ENCODE peak calls at places on chromosome 11, in six cellular contexts. One of them, this sample, is unnamed.

GRCh38 chr11:96309001-96309642 is 33.9 kb downstream of the MAML2 start:
- DNase-seq in MM.1S: no peak
- DNase-seq in neural progenitor cell: peak; percentile 12
- DNase-seq in HCT116: no peak
- DNase-seq in hepatocyte: no peak
- DNase-seq in GM23248: peak; percentile 87
- DNase-seq in this sample: peak; percentile 65

GRCh38 chr11:4454031-4454430 is 4.9 kb downstream of the OR52K2 start:
- DNase-seq in MM.1S: no peak
- DNase-seq in neural progenitor cell: no peak
- DNase-seq in HCT116: no peak
- DNase-seq in hepatocyte: no peak
- DNase-seq in GM23248: no peak
- DNase-seq in this sample: no peak

GRCh38 chr11:109071712-109072524 is 350.1 kb upstream of the C11orf87 start:
- DNase-seq in MM.1S: peak; percentile 4
- DNase-seq in neural progenitor cell: no peak
- DNase-seq in HCT116: no peak
- DNase-seq in hepatocyte: no peak
- DNase-seq in GM23248: peak; percentile 60
- DNase-seq in this sample: peak; percentile 50

GRCh38 chr11:10319691-10320090 is 14.8 kb downstream of the ADM start:
- DNase-seq in MM.1S: no peak
- DNase-seq in neural progenitor cell: no peak
- DNase-seq in HCT116: no peak
- DNase-seq in hepatocyte: no peak
- DNase-seq in GM23248: no peak
- DNase-seq in this sample: no peak

GRCh38 chr11:68430801-68431200 is 29.8 kb upstream of the PPP6R3 start:
- DNase-seq in MM.1S: no peak
- DNase-seq in neural progenitor cell: no peak
- DNase-seq in HCT116: no peak
- DNase-seq in hepatocyte: no peak
- DNase-seq in GM23248: no peak
- DNase-seq in this sample: peak; percentile 70

GRCh38 chr11:29293825-29294224 is 723.0 kb downstream of the KCNA4 start:
- DNase-seq in MM.1S: peak; percentile 84
- DNase-seq in neural progenitor cell: no peak
- DNase-seq in HCT116: peak; percentile 18
- DNase-seq in hepatocyte: no peak
- DNase-seq in GM23248: peak; percentile 77
- DNase-seq in this sample: peak; percentile 84

GRCh38 chr11:97683733-97684132 is 1293.9 kb downstream of the JRKL start:
- DNase-seq in MM.1S: peak; percentile 80
- DNase-seq in neural progenitor cell: peak; percentile 23
- DNase-seq in HCT116: no peak
- DNase-seq in hepatocyte: peak; percentile 18
- DNase-seq in GM23248: no peak
- DNase-seq in this sample: peak; percentile 32

GRCh38 chr11:17991799-17992433 is 20.9 kb downstream of the SERGEF start:
- DNase-seq in MM.1S: peak; percentile 51
- DNase-seq in neural progenitor cell: peak; percentile 67
- DNase-seq in HCT116: peak; percentile 42
- DNase-seq in hepatocyte: peak; percentile 72
- DNase-seq in GM23248: peak; percentile 72
- DNase-seq in this sample: peak; percentile 49

GRCh38 chr11:121255473-121256125 is 37.0 kb upstream of the SC5D start:
- DNase-seq in MM.1S: no peak
- DNase-seq in neural progenitor cell: no peak
- DNase-seq in HCT116: no peak
- DNase-seq in hepatocyte: no peak
- DNase-seq in GM23248: no peak
- DNase-seq in this sample: no peak

GRCh38 chr11:121254756-121255155 is 37.8 kb upstream of the SC5D start:
- DNase-seq in MM.1S: no peak
- DNase-seq in neural progenitor cell: no peak
- DNase-seq in HCT116: no peak
- DNase-seq in hepatocyte: no peak
- DNase-seq in GM23248: no peak
- DNase-seq in this sample: no peak

GRCh38 chr11:121253951-121254350 is 38.6 kb upstream of the SC5D start:
- DNase-seq in MM.1S: no peak
- DNase-seq in neural progenitor cell: no peak
- DNase-seq in HCT116: no peak
- DNase-seq in hepatocyte: no peak
- DNase-seq in GM23248: no peak
- DNase-seq in this sample: peak; percentile 64

GRCh38 chr11:121257976-121258375 is 34.6 kb upstream of the SC5D start:
- DNase-seq in MM.1S: no peak
- DNase-seq in neural progenitor cell: no peak
- DNase-seq in HCT116: no peak
- DNase-seq in hepatocyte: no peak
- DNase-seq in GM23248: no peak
- DNase-seq in this sample: peak; percentile 98

DNA sequence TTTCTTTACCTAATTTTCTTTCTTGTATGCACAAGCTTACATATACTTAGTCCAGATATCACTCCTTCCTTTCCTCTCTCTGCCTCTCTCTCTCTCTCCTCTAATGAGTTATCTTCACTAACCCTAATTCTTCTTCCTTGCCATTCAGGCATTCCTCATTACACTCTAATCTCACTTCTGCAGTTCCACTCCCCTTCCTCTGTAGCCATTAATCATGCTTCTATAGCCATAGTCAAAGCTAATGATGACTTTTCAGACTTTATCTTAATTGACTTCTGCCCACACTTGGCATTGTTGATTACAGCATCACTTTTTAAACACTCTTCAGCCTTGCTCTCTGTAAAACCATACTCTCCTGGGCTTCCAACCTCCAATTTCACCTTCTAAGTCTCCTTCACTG is 35.3 kb upstream of the SC5D start:
- DNase-seq in MM.1S: no peak
- DNase-seq in neural progenitor cell: no peak
- DNase-seq in HCT116: no peak
- DNase-seq in hepatocyte: no peak
- DNase-seq in GM23248: no peak
- DNase-seq in this sample: no peak
- H3K27ac ChIP-seq in MM.1S: no peak overlapping the region
- H3K27ac ChIP-seq in neural progenitor cell: no peak overlapping the region
- H3K27ac ChIP-seq in HCT116: no peak overlapping the region
- H3K27ac ChIP-seq in hepatocyte: no peak overlapping the region
- H3K27ac ChIP-seq in GM23248: no peak overlapping the region
- H3K27ac ChIP-seq in this sample: peak overlapping the region; percentile 67

DNA sequence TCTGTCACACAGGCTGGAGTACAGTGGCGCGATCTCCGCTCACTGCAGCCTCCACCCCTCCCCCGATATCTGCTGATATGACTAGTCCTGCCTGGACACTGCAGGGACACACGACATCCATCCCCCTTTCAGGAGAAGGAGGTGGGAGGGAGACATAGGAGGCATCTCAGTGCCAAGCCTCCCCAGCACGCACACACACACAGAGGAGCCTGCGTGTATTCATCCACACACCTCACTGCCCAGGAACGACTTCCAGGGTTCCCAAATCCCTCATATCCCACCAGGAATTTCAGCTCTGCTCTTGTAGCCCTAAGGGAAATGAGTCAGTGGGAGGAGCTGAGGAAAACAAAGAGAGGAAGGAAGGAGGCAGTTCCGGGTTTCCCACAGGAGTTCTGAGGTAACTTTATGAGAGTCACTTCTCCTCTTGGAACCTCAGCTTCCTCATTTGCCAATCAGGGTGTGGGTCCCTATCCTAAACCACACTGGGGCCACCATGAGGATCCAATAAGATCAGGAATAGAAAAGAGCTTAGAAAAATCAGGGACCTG is 37.2 kb upstream of the ACER3 start:
- DNase-seq in MM.1S: no peak
- DNase-seq in neural progenitor cell: no peak
- DNase-seq in HCT116: peak; percentile 88
- DNase-seq in hepatocyte: no peak
- DNase-seq in GM23248: peak; percentile 81
- DNase-seq in this sample: peak; percentile 99
- TF ChIP-seq EZH2phosphoT487 in MM.1S: no peak
- TF ChIP-seq EZH2phosphoT487 in neural progenitor cell: no peak
- TF ChIP-seq EZH2phosphoT487 in HCT116: no peak
- TF ChIP-seq EZH2phosphoT487 in hepatocyte: no peak
- TF ChIP-seq EZH2phosphoT487 in GM23248: no peak
- TF ChIP-seq EZH2phosphoT487 in this sample: no peak

DNA sequence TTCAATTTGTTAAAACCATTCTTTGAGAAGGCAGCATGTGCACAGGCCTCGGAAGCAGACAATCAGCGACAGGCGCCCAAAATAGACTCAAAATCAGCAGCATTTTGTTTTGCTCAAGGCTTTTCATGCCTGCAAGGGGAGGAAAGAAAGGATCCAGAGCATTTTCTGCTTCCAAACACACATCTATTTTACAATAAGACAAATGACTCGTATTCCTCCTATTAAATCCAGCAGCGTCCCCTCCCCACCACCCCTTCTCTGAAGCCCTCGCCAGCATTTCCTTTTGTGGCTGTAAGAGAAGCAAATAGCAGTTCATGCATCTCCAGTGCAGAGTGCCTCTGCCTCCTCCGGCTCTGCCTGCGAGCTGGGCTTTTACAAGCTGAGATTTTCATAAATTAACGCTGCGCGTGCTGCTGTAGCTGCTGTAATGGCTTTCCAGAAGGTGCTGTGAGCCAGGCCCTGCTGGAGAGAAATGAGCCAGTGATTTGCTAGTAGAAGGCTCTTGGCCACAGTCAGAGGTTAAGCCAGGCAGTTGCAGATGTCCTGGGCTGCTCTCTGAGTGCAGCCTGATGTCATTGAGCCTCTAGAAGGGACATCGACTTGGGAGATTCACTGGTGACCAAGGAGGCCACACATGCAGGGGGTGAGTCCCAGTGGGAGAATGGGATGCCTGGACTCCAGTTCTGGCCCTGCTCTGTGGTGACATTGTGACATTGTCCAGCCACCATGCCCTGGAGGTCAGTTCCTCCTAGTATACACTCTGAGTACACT is 134.6 kb upstream of the NAV2 start:
- DNase-seq in MM.1S: no peak
- DNase-seq in neural progenitor cell: no peak
- DNase-seq in HCT116: no peak
- DNase-seq in hepatocyte: peak; percentile 72
- DNase-seq in GM23248: peak; percentile 67
- DNase-seq in this sample: peak; percentile 62
- H3K27ac ChIP-seq in MM.1S: no peak overlapping the region
- H3K27ac ChIP-seq in neural progenitor cell: no peak overlapping the region
- H3K27ac ChIP-seq in HCT116: no peak overlapping the region
- H3K27ac ChIP-seq in hepatocyte: peak overlapping the region; percentile 78
- H3K27ac ChIP-seq in GM23248: peak overlapping the region; percentile 60
- H3K27ac ChIP-seq in this sample: peak overlapping the region; percentile 61

DNA sequence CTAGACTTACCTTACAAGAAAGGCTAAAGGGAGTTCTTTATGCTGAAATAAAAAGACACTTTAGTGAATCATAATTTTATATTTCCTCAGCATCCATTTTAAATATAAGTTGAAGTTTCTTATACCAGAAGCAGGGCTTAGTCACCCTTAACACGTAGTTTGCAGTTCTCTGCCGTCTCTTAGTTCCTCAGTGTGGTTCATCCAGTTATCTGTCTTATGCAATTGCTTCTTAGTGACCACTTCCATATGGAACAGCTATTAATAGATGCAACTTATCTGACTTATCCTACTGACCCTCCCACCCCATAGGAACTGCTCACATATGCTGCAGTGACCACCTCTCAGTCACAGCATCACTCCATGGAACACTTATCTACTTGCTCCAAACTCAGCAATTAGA is 11.7 kb upstream of the SLC36A4 start:
- DNase-seq in MM.1S: no peak
- DNase-seq in neural progenitor cell: no peak
- DNase-seq in HCT116: no peak
- DNase-seq in hepatocyte: no peak
- DNase-seq in GM23248: no peak
- DNase-seq in this sample: no peak
- TF ChIP-seq EZH2phosphoT487 in MM.1S: no peak
- TF ChIP-seq EZH2phosphoT487 in neural progenitor cell: no peak
- TF ChIP-seq EZH2phosphoT487 in HCT116: no peak
- TF ChIP-seq EZH2phosphoT487 in hepatocyte: no peak
- TF ChIP-seq EZH2phosphoT487 in GM23248: no peak
- TF ChIP-seq EZH2phosphoT487 in this sample: no peak